ENCODE peak calls at places on chromosomes 1 and 21, in nine cellular contexts. I is astrocyte, B is cardiac muscle cell, G is endothelial cell of umbilical vein, P is fibroblast of lung, J is SK-N-SH, M is adipocyte, S is psoas muscle, O is HCT116. N is an unnamed sample.

GRCh38 chr1:24282491-24282890 is 36.7 kb upstream of the GRHL3 start:
- DNase-seq in I (no peak), B (no peak), G (no peak), P (no peak), J (no peak), M (no peak), S (no peak), O (no peak), N (peak; percentile 47)

GRCh38 chr1:156879876-156880275 is 13.6 kb upstream of the PEAR1 start:
- DNase-seq in I (no peak), B (no peak), G (no peak), P (no peak), J (no peak), M (no peak), S (no peak), O (no peak), N (no peak)

GRCh38 chr21:34670220-34670961 is 1.6 kb downstream of the CLIC6 start:
- DNase-seq in I (no peak), B (no peak), G (no peak), P (peak; percentile 9), J (peak; percentile 45), M (no peak), S (no peak), O (no peak), N (no peak)

GRCh38 chr1:7187121-7187510 is 401.9 kb downstream of the CAMTA1 start:
- DNase-seq in I (no peak), B (no peak), G (no peak), P (no peak), J (no peak), M (peak; percentile 5), S (no peak), O (no peak), N (no peak)

GRCh38 chr21:42833439-42833815 is 45.9 kb downstream of the WDR4 start:
- DNase-seq in I (no peak), B (no peak), G (no peak), P (no peak), J (peak; percentile 77), M (no peak), S (no peak), O (peak; percentile 10), N (peak; percentile 23)

GRCh38 chr21:38503588-38503987 is 5.3 kb upstream of the ERG start:
- DNase-seq in I (peak; percentile 93), B (peak; percentile 66), G (peak; percentile 97), P (peak; percentile 94), J (peak; percentile 39), M (peak; percentile 72), S (no peak), O (no peak), N (no peak)

GRCh38 chr1:67687198-67687545 is 2.2 kb downstream of the GADD45A start:
- DNase-seq in I (no peak), B (peak; percentile 15), G (no peak), P (no peak), J (no peak), M (no peak), S (no peak), O (no peak), N (no peak)

GRCh38 chr1:185267278-185267677 is 49.8 kb downstream of the IVNS1ABP start:
- DNase-seq in I (no peak), B (no peak), G (no peak), P (no peak), J (no peak), M (no peak), S (no peak), O (no peak), N (no peak)

GRCh38 chr1:220886470-220887201 is 7.4 kb downstream of the HLX start:
- DNase-seq in I (no peak), B (no peak), G (no peak), P (no peak), J (no peak), M (no peak), S (no peak), O (no peak), N (no peak)

GRCh38 chr1:78047131-78047530 is 1.4 kb downstream of the GIPC2 start:
- DNase-seq in I (no peak), B (no peak), G (peak; percentile 77), P (no peak), J (no peak), M (no peak), S (no peak), O (no peak), N (peak; percentile 12)

GRCh38 chr1:81053826-81054225 is 746.9 kb upstream of the ADGRL2 start:
- DNase-seq in I (no peak), B (no peak), G (no peak), P (no peak), J (no peak), M (no peak), S (no peak), O (no peak), N (no peak)

GRCh38 chr21:28216976-28217523 is 775.6 kb downstream of the LTN1 start:
- DNase-seq in I (no peak), B (no peak), G (no peak), P (no peak), J (no peak), M (no peak), S (no peak), O (no peak), N (peak; percentile 59)

GRCh38 chr1:92882817-92883216 is 51.0 kb downstream of the RPL5 start:
- DNase-seq in I (no peak), B (no peak), G (no peak), P (no peak), J (peak; percentile 2), M (no peak), S (no peak), O (no peak), N (peak; percentile 57)

DNA sequence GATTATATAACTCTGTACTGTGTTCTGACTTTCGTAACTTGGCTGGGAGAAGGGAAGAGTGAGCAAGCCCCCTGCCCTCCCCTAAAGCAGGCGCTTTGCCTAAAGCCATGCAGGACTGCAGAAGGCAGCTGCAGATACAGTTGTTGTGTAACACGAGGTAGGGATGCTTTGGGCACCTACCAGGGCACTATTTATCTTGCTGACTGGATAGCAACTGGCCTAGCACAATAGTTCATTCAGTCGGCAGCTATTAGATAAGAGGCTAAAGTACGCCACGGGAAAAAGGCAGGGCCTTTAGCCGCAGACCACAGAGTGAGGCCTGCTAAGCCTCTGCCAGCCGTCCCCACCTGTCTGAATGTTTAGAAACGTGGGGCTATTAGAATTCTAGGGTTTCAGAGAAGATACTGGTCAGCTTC is 80.9 kb downstream of the TTC3 start:
- DNase-seq in I (peak; percentile 50), B (peak; percentile 83), G (peak; percentile 29), P (peak; percentile 58), J (no peak), M (peak; percentile 45), S (peak; percentile 58), O (no peak), N (no peak)
- H3K36me3 ChIP-seq in I (peaks cover 71% of the 10 kb centered on the region), B (peaks cover 37% of the 10 kb centered on the region), G (peaks cover 10% of the 10 kb centered on the region), P (peaks cover 11% of the 10 kb centered on the region), J (peaks cover 73% of the 10 kb centered on the region), M (peaks cover 68% of the 10 kb centered on the region), S (peaks cover 4% of the 10 kb centered on the region), O (peaks cover 29% of the 10 kb centered on the region), N (peaks cover 5% of the 10 kb centered on the region)

DNA sequence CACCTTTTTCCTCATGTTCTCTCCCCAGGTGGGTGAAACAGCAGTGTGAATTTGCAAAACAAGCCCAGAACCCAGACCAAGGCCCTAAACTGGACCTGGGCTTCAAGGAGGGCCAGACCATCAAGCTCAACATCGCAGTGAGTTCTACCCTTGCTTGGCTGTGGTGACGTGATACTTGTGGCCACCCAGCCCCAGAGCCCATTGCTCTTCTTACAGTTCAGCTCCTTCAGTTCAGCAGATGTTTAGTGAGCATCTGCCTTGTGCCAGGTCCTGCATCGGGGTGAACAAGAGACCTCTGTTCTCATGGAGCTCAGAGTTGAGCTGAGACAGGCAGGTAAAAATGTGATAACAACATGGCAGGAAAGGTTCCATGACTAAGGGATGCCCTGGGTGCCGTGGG is 8.5 kb downstream of the NECAP2 start:
- DNase-seq in I (no peak), B (no peak), G (no peak), P (no peak), J (no peak), M (no peak), S (no peak), O (no peak), N (no peak)
- H3K36me3 ChIP-seq in I (peaks cover 46% of the 10 kb centered on the region), B (peaks cover 53% of the 10 kb centered on the region), G (peaks cover 59% of the 10 kb centered on the region), P (peaks cover 34% of the 10 kb centered on the region), J (peaks cover 71% of the 10 kb centered on the region), M (peaks cover 88% of the 10 kb centered on the region), S (no peaks in the 10 kb centered on the region), O (peaks cover 46% of the 10 kb centered on the region), N (peaks cover 42% of the 10 kb centered on the region)

GRCh38 chr1:43732132-43732531 is 24.8 kb downstream of the ST3GAL3 start:
- DNase-seq in I (no peak), B (no peak), G (no peak), P (no peak), J (no peak), M (no peak), S (no peak), O (no peak), N (no peak)

GRCh38 chr1:43729816-43730463 is 22.6 kb downstream of the ST3GAL3 start:
- DNase-seq in I (peak; percentile 45), B (no peak), G (no peak), P (peak; percentile 52), J (no peak), M (no peak), S (no peak), O (no peak), N (no peak)
- H3K36me3 ChIP-seq in I (no peaks in the 10 kb centered on the region), B (no peaks in the 10 kb centered on the region), G (no peaks in the 10 kb centered on the region), P (no peaks in the 10 kb centered on the region), J (no peaks in the 10 kb centered on the region), M (no peaks in the 10 kb centered on the region), S (no peaks in the 10 kb centered on the region), O (no peaks in the 10 kb centered on the region), N (no peaks in the 10 kb centered on the region)

GRCh38 chr1:52032124-52032784 is 1.4 kb downstream of the KTI12 start:
- DNase-seq in I (no peak), B (no peak), G (no peak), P (no peak), J (no peak), M (peak; percentile 18), S (no peak), O (no peak), N (no peak)

GRCh38 chr1:52032785-52033131 is 852 bp downstream of the KTI12 start:
- DNase-seq in I (peak; percentile 57), B (peak; percentile 74), G (peak; percentile 57), P (peak; percentile 67), J (peak; percentile 65), M (peak; percentile 50), S (peak; percentile 67), O (no peak), N (peak; percentile 7)

GRCh38 chr1:52026278-52026677 is 7.3 kb downstream of the KTI12 start:
- DNase-seq in I (no peak), B (no peak), G (no peak), P (no peak), J (no peak), M (no peak), S (no peak), O (no peak), N (no peak)

GRCh38 chr1:52033190-52034049 is at the start of gene KTI12:
- DNase-seq in I (peak; percentile 89), B (peak; percentile 95), G (peak; percentile 91), P (peak; percentile 93), J (peak; percentile 91), M (peak; percentile 96), S (peak; percentile 94), O (peak; percentile 73), N (peak; percentile 75)

DNA sequence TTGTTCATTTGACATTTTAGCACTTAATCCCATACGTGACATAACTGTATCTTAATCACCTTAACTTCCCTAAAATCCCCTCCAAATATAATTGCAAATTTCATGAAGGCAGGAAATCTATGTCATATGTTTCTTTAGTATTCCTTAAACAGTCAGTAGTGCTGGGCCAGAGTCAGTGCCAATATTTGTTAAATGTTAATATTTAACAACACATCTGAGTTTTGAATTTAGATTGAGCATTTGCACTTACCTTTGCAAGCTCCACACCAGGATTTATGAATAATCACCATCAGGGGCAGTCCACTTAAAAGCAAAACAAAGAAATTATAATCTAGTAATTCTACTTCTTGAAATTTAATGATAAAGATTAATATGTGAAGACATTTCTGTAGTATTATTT is 5.3 kb downstream of the KTI12 start:
- DNase-seq in I (no peak), B (no peak), G (no peak), P (no peak), J (no peak), M (no peak), S (no peak), O (no peak), N (no peak)
- H3K36me3 ChIP-seq in I (peaks cover 9% of the 10 kb centered on the region), B (peaks cover 17% of the 10 kb centered on the region), G (peaks cover 5% of the 10 kb centered on the region), P (peaks cover 5% of the 10 kb centered on the region), J (peaks cover 34% of the 10 kb centered on the region), M (peaks cover 27% of the 10 kb centered on the region), S (peaks cover 7% of the 10 kb centered on the region), O (peaks cover 18% of the 10 kb centered on the region), N (peaks cover 4% of the 10 kb centered on the region)

N was measured in bronchial epithelial cell.